ENCODE peak calls at places on chromosomes 6 and 20, in nine cellular contexts. P, R, T, W, X, U, J, Y and V are unnamed samples.

GRCh38 chr6:6700421-6700820 is 111.9 kb downstream of the LY86 start:
- DNase-seq in P (no peak), R (no peak), T (no peak), W (no peak), X (no peak), U (no peak), J (no peak), Y (no peak), V (no peak)

GRCh38 chr6:132058975-132059374 is 107.8 kb upstream of the CCN2 start:
- DNase-seq in P (no peak), R (no peak), T (no peak), W (peak), X (no peak), U (no peak), J (no peak), Y (no peak), V (no peak)

GRCh38 chr20:31671324-31671723 is 33.6 kb downstream of the COX4I2 start:
- DNase-seq in P (no peak), R (no peak), T (no peak), W (no peak), X (no peak), U (no peak), J (no peak), Y (no peak), V (no peak)

GRCh38 chr6:148342146-148343027 is at the start of gene SASH1:
- DNase-seq in P (peak), R (peak), T (peak), W (peak), X (peak), U (peak), J (peak), Y (peak), V (peak)

GRCh38 chr6:87737948-87738347 is 35.9 kb upstream of the AKIRIN2 start:
- DNase-seq in P (no peak), R (no peak), T (no peak), W (no peak), X (no peak), U (no peak), J (no peak), Y (no peak), V (no peak)

GRCh38 chr6:72522735-72523141 is 99.1 kb upstream of the KCNQ5 start:
- DNase-seq in P (no peak), R (no peak), T (no peak), W (no peak), X (no peak), U (no peak), J (no peak), Y (no peak), V (no peak)

GRCh38 chr6:109768485-109768884 is 77.4 kb downstream of the FIG4 start:
- DNase-seq in P (no peak), R (no peak), T (no peak), W (peak), X (no peak), U (no peak), J (no peak), Y (no peak), V (no peak)

GRCh38 chr6:4763921-4764320 is 12.3 kb upstream of the CDYL start:
- DNase-seq in P (no peak), R (no peak), T (no peak), W (no peak), X (no peak), U (no peak), J (no peak), Y (no peak), V (no peak)

GRCh38 chr6:160400426-160400825 is 52.2 kb downstream of the SLC22A3 start:
- DNase-seq in P (no peak), R (no peak), T (no peak), W (peak), X (no peak), U (no peak), J (no peak), Y (no peak), V (peak)

GRCh38 chr6:26553264-26553738 is 15.1 kb downstream of the HMGN4 start:
- DNase-seq in P (peak), R (peak), T (peak), W (peak), X (peak), U (peak), J (peak), Y (no peak), V (no peak)

GRCh38 chr6:139468178-139468577 is 93.7 kb upstream of the CITED2 start:
- DNase-seq in P (no peak), R (no peak), T (no peak), W (no peak), X (no peak), U (no peak), J (no peak), Y (no peak), V (no peak)

GRCh38 chr6:169723200-169723909 is 945 bp downstream of the PHF10 start:
- DNase-seq in P (peak), R (peak), T (peak), W (peak), X (peak), U (peak), J (peak), Y (no peak), V (no peak)

GRCh38 chr6:2471474-2471873 is 226.1 kb upstream of the GMDS start:
- DNase-seq in P (no peak), R (no peak), T (no peak), W (no peak), X (no peak), U (no peak), J (no peak), Y (no peak), V (no peak)

GRCh38 chr20:19688031-19688806 is 69.8 kb upstream of the RIN2 start:
- DNase-seq in P (peak), R (peak), T (peak), W (peak), X (peak), U (peak), J (peak), Y (peak), V (peak)

GRCh38 chr6:31020057-31020456 is 9.8 kb downstream of the MUC22 start:
- DNase-seq in P (no peak), R (no peak), T (no peak), W (no peak), X (no peak), U (no peak), J (no peak), Y (no peak), V (no peak)

DNA sequence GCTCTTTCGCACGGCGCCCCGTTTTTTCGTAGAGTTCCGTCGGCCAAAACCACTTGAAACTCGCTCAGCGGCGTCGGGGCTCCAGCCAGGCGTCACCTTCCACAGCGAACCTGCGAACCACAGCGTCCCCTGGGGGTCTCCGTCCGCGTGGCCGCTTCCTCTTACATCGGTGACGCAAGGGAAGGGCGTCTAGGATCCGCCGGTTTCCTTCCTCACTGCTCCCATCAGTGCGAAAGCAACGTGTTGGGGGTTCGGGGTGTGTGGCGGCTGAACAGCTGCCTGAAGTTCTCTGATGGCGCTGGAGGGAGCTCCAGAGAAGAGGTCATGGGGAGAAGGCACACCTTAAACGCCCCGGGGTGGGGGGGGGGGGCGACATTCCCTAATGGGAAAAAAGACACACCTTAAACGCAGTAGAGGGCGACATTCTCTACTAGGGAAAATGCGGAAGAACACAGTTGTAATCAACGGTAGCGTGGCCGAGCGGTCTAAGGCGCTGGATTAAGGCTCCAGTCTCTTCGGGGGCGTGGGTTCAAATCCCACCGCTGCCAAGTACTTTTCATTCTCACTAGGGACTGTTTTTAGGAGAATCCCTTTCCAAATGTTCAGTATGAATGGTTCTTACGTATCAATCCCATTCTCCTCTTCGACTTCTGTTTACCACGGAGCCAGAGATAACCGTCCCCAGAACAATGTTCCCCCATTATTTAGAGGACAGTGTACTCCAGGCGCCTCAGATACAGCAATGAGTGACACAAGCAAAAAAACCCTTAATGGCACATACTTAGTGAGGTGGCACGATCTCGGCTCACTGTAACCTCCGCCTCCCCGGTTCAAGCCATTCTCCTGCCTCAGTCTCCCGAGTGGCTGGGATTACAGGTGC is 16.3 kb downstream of the ZNF311 start:
- DNase-seq in P (peak), R (no peak), T (peak), W (peak), X (peak), U (peak), J (peak), Y (no peak), V (peak)
- TF ChIP-seq CTCF in P (no peak), R (no peak), T (no peak), W (peak), X (peak), U (no peak), J (peak), Y (peak), V (no peak)

GRCh38 chr6:137767465-137767864 is 99.6 kb upstream of the TNFAIP3 start:
- DNase-seq in P (no peak), R (no peak), T (no peak), W (no peak), X (no peak), U (no peak), J (no peak), Y (no peak), V (no peak)

GRCh38 chr6:137769797-137770362 is 97.2 kb upstream of the TNFAIP3 start:
- DNase-seq in P (no peak), R (no peak), T (no peak), W (no peak), X (no peak), U (no peak), J (no peak), Y (no peak), V (no peak)

GRCh38 chr6:137766596-137767370 is 100.3 kb upstream of the TNFAIP3 start:
- DNase-seq in P (no peak), R (no peak), T (no peak), W (no peak), X (no peak), U (no peak), J (no peak), Y (no peak), V (no peak)

GRCh38 chr6:137768935-137769334 is 98.1 kb upstream of the TNFAIP3 start:
- DNase-seq in P (no peak), R (no peak), T (no peak), W (no peak), X (no peak), U (no peak), J (no peak), Y (no peak), V (no peak)

GRCh38 chr6:137767931-137768690 is 98.9 kb upstream of the TNFAIP3 start:
- DNase-seq in P (no peak), R (no peak), T (no peak), W (peak), X (no peak), U (no peak), J (no peak), Y (no peak), V (no peak)
- H3K4me3 ChIP-seq in P (no peak), R (no peak), T (no peak), W (no peak), X (no peak), U (no peak), J (no peak), Y (no peak), V (no peak)

DNA sequence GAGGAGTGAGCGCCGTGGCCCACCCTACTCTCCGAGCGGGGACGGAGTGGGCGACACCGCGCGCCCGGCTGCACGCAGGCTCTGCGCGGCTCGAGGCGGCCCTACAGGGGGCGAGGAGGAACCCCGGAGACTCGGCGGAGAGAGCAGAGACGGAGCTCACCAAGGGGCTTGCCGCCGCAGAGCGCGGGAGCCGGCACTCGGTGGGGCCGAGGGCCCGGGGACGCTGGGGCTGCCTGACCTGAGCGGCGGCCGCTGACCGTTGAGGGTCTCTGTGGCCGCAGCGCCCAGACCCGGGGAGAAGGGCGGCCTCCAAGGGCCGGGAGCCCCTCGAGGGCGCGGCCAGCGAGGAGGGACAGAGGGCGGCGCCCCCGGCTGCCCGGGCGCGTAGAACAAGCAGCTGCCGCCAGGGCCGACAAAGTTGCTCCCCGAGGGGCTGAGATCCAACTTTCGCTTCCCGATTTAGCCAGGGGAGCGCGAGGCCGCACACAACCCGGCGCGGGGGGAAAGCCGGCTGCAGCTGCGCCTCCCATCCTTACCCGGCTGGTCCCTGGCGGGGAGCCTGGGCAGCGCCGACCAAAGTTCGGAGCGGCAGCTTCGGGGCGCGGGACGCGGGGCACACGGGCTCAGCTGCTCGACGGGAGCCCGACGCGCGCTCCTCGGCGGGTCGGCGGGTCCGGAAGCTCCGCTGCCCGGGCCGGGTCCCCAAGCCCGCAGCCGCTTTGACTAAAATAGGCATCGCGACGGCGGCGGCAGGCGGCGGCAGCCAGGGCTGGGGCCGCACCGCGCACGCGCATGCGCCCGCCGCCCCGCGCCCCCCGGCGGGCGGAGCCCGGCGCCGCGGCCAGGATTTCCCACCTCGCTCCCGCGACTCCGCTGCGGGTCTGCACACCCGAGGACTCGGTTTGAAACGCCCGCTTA is 43.1 kb downstream of the POPDC3 start:
- DNase-seq in P (peak), R (peak), T (peak), W (peak), X (peak), U (peak), J (peak), Y (no peak), V (peak)
- TF ChIP-seq CTCF in P (peak), R (peak), T (no peak), W (no peak), X (no peak), U (peak), J (peak), Y (peak), V (peak)

GRCh38 chr6:106630366-106630765 is 988 bp downstream of the QRSL1 start:
- DNase-seq in P (no peak), R (no peak), T (no peak), W (no peak), X (no peak), U (no peak), J (no peak), Y (no peak), V (no peak)
- H3K4me3 ChIP-seq in P (peak), R (peak), T (no peak), W (peak), X (no peak), U (peak), J (peak), Y (peak), V (peak)

DNA sequence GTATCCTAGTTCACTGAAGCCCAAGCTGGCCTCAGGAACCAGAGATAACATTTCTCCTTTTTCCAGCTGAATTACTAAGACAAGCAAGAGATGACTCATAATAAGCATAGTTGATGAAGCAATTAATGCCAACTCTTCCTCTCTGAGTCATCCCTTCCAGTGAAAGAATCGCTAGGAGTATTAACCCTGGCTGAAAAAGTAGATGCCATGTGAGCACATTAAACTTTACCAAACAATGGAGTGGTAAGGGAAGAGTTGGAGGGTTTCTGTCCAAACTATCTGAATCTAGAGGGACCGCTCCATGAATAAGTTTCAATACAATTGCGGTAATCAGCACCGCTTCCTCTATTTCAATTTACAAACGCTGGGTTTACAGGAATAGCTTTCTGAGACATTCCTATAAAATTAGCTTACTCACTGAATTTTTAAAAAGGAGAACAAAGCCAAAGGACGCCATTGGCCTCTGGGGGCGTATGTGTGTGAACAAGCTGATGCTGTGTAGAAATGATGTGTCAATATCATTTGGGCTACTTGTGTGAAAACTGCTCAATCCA is 48.3 kb downstream of the ATXN1 start:
- DNase-seq in P (no peak), R (no peak), T (no peak), W (peak), X (no peak), U (no peak), J (peak), Y (peak), V (no peak)
- TF ChIP-seq CTCF in P (peak), R (no peak), T (no peak), W (peak), X (no peak), U (no peak), J (no peak), Y (peak), V (no peak)

GRCh38 chr20:50151034-50151743 is 2.3 kb downstream of the PEDS1 start:
- DNase-seq in P (no peak), R (no peak), T (peak), W (peak), X (peak), U (no peak), J (no peak), Y (no peak), V (no peak)
- H3K4me3 ChIP-seq in P (no peak), R (peak), T (no peak), W (peak), X (no peak), U (peak), J (peak), Y (no peak), V (peak)

GRCh38 chr6:55953384-55953783 is 78.0 kb upstream of the BMP5 start:
- DNase-seq in P (no peak), R (no peak), T (no peak), W (peak), X (no peak), U (no peak), J (no peak), Y (peak), V (no peak)
- TF ChIP-seq CTCF in P (peak), R (peak), T (no peak), W (peak), X (no peak), U (peak), J (peak), Y (peak), V (peak)

GRCh38 chr20:56412473-56412790 is 372 bp downstream of the CASS4 start:
- DNase-seq in P (no peak), R (no peak), T (no peak), W (no peak), X (no peak), U (no peak), J (no peak), Y (no peak), V (no peak)
- H3K4me3 ChIP-seq in P (no peak), R (peak), T (no peak), W (no peak), X (no peak), U (peak), J (peak), Y (no peak), V (peak)

GRCh38 chr6:38739532-38739931 is 24.4 kb downstream of the DNAH8 start:
- DNase-seq in P (no peak), R (no peak), T (no peak), W (peak), X (no peak), U (no peak), J (no peak), Y (no peak), V (no peak)
- TF ChIP-seq CTCF in P (no peak), R (no peak), T (no peak), W (peak), X (no peak), U (peak), J (peak), Y (peak), V (no peak)